ENCODE peak calls at places on chromosome 20, in seven cellular contexts. One of them, this sample, is unnamed.
A peak's percentile ranks its signal among the peaks of the same experiment; 100 is the strongest.

GRCh38 chr20:2840967-2841531 is 504 bp downstream of the VPS16 start:
- DNase-seq in LoVo: peak; percentile 23
- DNase-seq in CD8-positive, alpha-beta T cell: no peak
- DNase-seq in stomach: peak; percentile 35
- DNase-seq in cardiac muscle cell: peak; percentile 45
- DNase-seq in activated T-cell treated with anti-CD3 and anti-CD28 coated beads for 1 hour: peak; percentile 14
- DNase-seq in HTR-8/SVneo: peak; percentile 87
- DNase-seq in this sample: peak; percentile 67

GRCh38 chr20:3889489-3890409 is 562 bp downstream of the PANK2 start:
- DNase-seq in LoVo: peak; percentile 13
- DNase-seq in HTR-8/SVneo: no peak
- DNase-seq in CD8-positive, alpha-beta T cell: no peak
- DNase-seq in cardiac muscle cell: peak; percentile 13
- DNase-seq in activated T-cell treated with anti-CD3 and anti-CD28 coated beads for 1 hour: peak; percentile 7
- DNase-seq in stomach: peak; percentile 40
- DNase-seq in this sample: no peak

GRCh38 chr20:10536531-10536930 is 101.4 kb downstream of the SLX4IP start:
- DNase-seq in HTR-8/SVneo: no peak
- DNase-seq in LoVo: peak; percentile 37
- DNase-seq in CD8-positive, alpha-beta T cell: no peak
- DNase-seq in stomach: peak; percentile 74
- DNase-seq in activated T-cell treated with anti-CD3 and anti-CD28 coated beads for 1 hour: peak; percentile 11
- DNase-seq in cardiac muscle cell: no peak
- DNase-seq in this sample: no peak

GRCh38 chr20:22048241-22048640 is 342.8 kb downstream of the PAX1 start:
- DNase-seq in LoVo: no peak
- DNase-seq in activated T-cell treated with anti-CD3 and anti-CD28 coated beads for 1 hour: no peak
- DNase-seq in HTR-8/SVneo: no peak
- DNase-seq in CD8-positive, alpha-beta T cell: no peak
- DNase-seq in stomach: no peak
- DNase-seq in cardiac muscle cell: no peak
- DNase-seq in this sample: no peak

GRCh38 chr20:47326718-47327137 is 29.8 kb downstream of the ZMYND8 start:
- DNase-seq in CD8-positive, alpha-beta T cell: no peak
- DNase-seq in stomach: no peak
- DNase-seq in cardiac muscle cell: no peak
- DNase-seq in LoVo: no peak
- DNase-seq in activated T-cell treated with anti-CD3 and anti-CD28 coated beads for 1 hour: no peak
- DNase-seq in HTR-8/SVneo: peak; percentile 75
- DNase-seq in this sample: no peak

GRCh38 chr20:43721429-43722152 is 5.2 kb downstream of the GTSF1L start:
- DNase-seq in CD8-positive, alpha-beta T cell: no peak
- DNase-seq in stomach: no peak
- DNase-seq in activated T-cell treated with anti-CD3 and anti-CD28 coated beads for 1 hour: no peak
- DNase-seq in HTR-8/SVneo: no peak
- DNase-seq in LoVo: no peak
- DNase-seq in cardiac muscle cell: peak; percentile 23
- DNase-seq in this sample: no peak

GRCh38 chr20:3430376-3431069 is 23.1 kb upstream of the DNAAF9 start:
- DNase-seq in cardiac muscle cell: no peak
- DNase-seq in LoVo: no peak
- DNase-seq in CD8-positive, alpha-beta T cell: no peak
- DNase-seq in HTR-8/SVneo: no peak
- DNase-seq in activated T-cell treated with anti-CD3 and anti-CD28 coated beads for 1 hour: no peak
- DNase-seq in stomach: no peak
- DNase-seq in this sample: no peak

GRCh38 chr20:36311854-36312723 is 6.0 kb downstream of the DLGAP4 start:
- DNase-seq in CD8-positive, alpha-beta T cell: no peak
- DNase-seq in HTR-8/SVneo: no peak
- DNase-seq in activated T-cell treated with anti-CD3 and anti-CD28 coated beads for 1 hour: no peak
- DNase-seq in stomach: no peak
- DNase-seq in LoVo: no peak
- DNase-seq in cardiac muscle cell: no peak
- DNase-seq in this sample: no peak

GRCh38 chr20:59328071-59328470 is 27.7 kb downstream of the EDN3 start:
- DNase-seq in HTR-8/SVneo: no peak
- DNase-seq in LoVo: no peak
- DNase-seq in activated T-cell treated with anti-CD3 and anti-CD28 coated beads for 1 hour: no peak
- DNase-seq in stomach: no peak
- DNase-seq in CD8-positive, alpha-beta T cell: no peak
- DNase-seq in cardiac muscle cell: no peak
- DNase-seq in this sample: no peak

GRCh38 chr20:62576815-62577214 is 65.5 kb upstream of the SLCO4A1 start:
- DNase-seq in CD8-positive, alpha-beta T cell: no peak
- DNase-seq in LoVo: no peak
- DNase-seq in HTR-8/SVneo: peak; percentile 83
- DNase-seq in cardiac muscle cell: peak; percentile 78
- DNase-seq in activated T-cell treated with anti-CD3 and anti-CD28 coated beads for 1 hour: no peak
- DNase-seq in stomach: no peak
- DNase-seq in this sample: no peak

GRCh38 chr20:47054945-47055344 is 160.3 kb downstream of the EYA2 start:
- DNase-seq in CD8-positive, alpha-beta T cell: no peak
- DNase-seq in stomach: no peak
- DNase-seq in activated T-cell treated with anti-CD3 and anti-CD28 coated beads for 1 hour: no peak
- DNase-seq in HTR-8/SVneo: no peak
- DNase-seq in LoVo: no peak
- DNase-seq in cardiac muscle cell: no peak
- DNase-seq in this sample: no peak

GRCh38 chr20:36543187-36544133 is 2.1 kb downstream of the MYL9 start:
- DNase-seq in activated T-cell treated with anti-CD3 and anti-CD28 coated beads for 1 hour: no peak
- DNase-seq in LoVo: no peak
- DNase-seq in HTR-8/SVneo: no peak
- DNase-seq in stomach: no peak
- DNase-seq in CD8-positive, alpha-beta T cell: no peak
- DNase-seq in cardiac muscle cell: no peak
- DNase-seq in this sample: no peak

GRCh38 chr20:11582073-11582472 is 335.6 kb upstream of the BTBD3 start:
- DNase-seq in stomach: no peak
- DNase-seq in cardiac muscle cell: no peak
- DNase-seq in HTR-8/SVneo: no peak
- DNase-seq in activated T-cell treated with anti-CD3 and anti-CD28 coated beads for 1 hour: no peak
- DNase-seq in CD8-positive, alpha-beta T cell: no peak
- DNase-seq in LoVo: no peak
- DNase-seq in this sample: no peak

GRCh38 chr20:5696011-5696559 is 54.1 kb upstream of the SHLD1 start:
- DNase-seq in LoVo: no peak
- DNase-seq in HTR-8/SVneo: no peak
- DNase-seq in cardiac muscle cell: no peak
- DNase-seq in CD8-positive, alpha-beta T cell: no peak
- DNase-seq in stomach: peak; percentile 28
- DNase-seq in activated T-cell treated with anti-CD3 and anti-CD28 coated beads for 1 hour: no peak
- DNase-seq in this sample: no peak

GRCh38 chr20:45946149-45946970 is 11.9 kb downstream of the PCIF1 start:
- DNase-seq in cardiac muscle cell: no peak
- DNase-seq in LoVo: no peak
- DNase-seq in CD8-positive, alpha-beta T cell: no peak
- DNase-seq in activated T-cell treated with anti-CD3 and anti-CD28 coated beads for 1 hour: peak; percentile 25
- DNase-seq in HTR-8/SVneo: no peak
- DNase-seq in stomach: peak; percentile 51
- DNase-seq in this sample: no peak

GRCh38 chr20:56515657-56516381 is 8.7 kb upstream of the FAM209A start:
- DNase-seq in activated T-cell treated with anti-CD3 and anti-CD28 coated beads for 1 hour: no peak
- DNase-seq in CD8-positive, alpha-beta T cell: no peak
- DNase-seq in HTR-8/SVneo: peak; percentile 59
- DNase-seq in LoVo: no peak
- DNase-seq in cardiac muscle cell: no peak
- DNase-seq in stomach: no peak
- DNase-seq in this sample: no peak

GRCh38 chr20:53061305-53061704 is 89.1 kb downstream of the TSHZ2 start:
- DNase-seq in cardiac muscle cell: no peak
- DNase-seq in LoVo: no peak
- DNase-seq in activated T-cell treated with anti-CD3 and anti-CD28 coated beads for 1 hour: no peak
- DNase-seq in HTR-8/SVneo: no peak
- DNase-seq in stomach: no peak
- DNase-seq in CD8-positive, alpha-beta T cell: no peak
- DNase-seq in this sample: no peak

GRCh38 chr20:43755390-43755789 is 28.6 kb upstream of the GTSF1L start:
- DNase-seq in activated T-cell treated with anti-CD3 and anti-CD28 coated beads for 1 hour: no peak
- DNase-seq in cardiac muscle cell: no peak
- DNase-seq in stomach: no peak
- DNase-seq in LoVo: no peak
- DNase-seq in CD8-positive, alpha-beta T cell: no peak
- DNase-seq in HTR-8/SVneo: no peak
- DNase-seq in this sample: no peak

GRCh38 chr20:58982406-58983114 is 1.5 kb downstream of the NELFCD start:
- DNase-seq in cardiac muscle cell: no peak
- DNase-seq in CD8-positive, alpha-beta T cell: no peak
- DNase-seq in HTR-8/SVneo: no peak
- DNase-seq in activated T-cell treated with anti-CD3 and anti-CD28 coated beads for 1 hour: no peak
- DNase-seq in stomach: peak; percentile 24
- DNase-seq in LoVo: no peak
- DNase-seq in this sample: no peak

GRCh38 chr20:8862092-8862491 is 206.8 kb upstream of the PLCB4 start:
- DNase-seq in HTR-8/SVneo: no peak
- DNase-seq in cardiac muscle cell: no peak
- DNase-seq in stomach: no peak
- DNase-seq in LoVo: no peak
- DNase-seq in activated T-cell treated with anti-CD3 and anti-CD28 coated beads for 1 hour: no peak
- DNase-seq in CD8-positive, alpha-beta T cell: no peak
- DNase-seq in this sample: no peak

GRCh38 chr20:9332783-9333482 is 181.5 kb upstream of the LAMP5 start:
- DNase-seq in stomach: no peak
- DNase-seq in LoVo: peak; percentile 37
- DNase-seq in activated T-cell treated with anti-CD3 and anti-CD28 coated beads for 1 hour: no peak
- DNase-seq in CD8-positive, alpha-beta T cell: no peak
- DNase-seq in HTR-8/SVneo: no peak
- DNase-seq in cardiac muscle cell: no peak
- DNase-seq in this sample: no peak